ENCODE peak calls at places on chromosome 17, in five cellular contexts. One of them, this sample, is unnamed.

GRCh38 chr17:75845058-75845711 is 981 bp upstream of the UNC13D start:
- DNase-seq in IMR-90: peak
- DNase-seq in left lung: peak
- DNase-seq in fibroblast of the aortic adventitia: peak
- DNase-seq in WERI-Rb-1: peak
- DNase-seq in this sample: peak

GRCh38 chr17:47119746-47120520 is 69.2 kb downstream of the CDC27 start:
- DNase-seq in IMR-90: peak
- DNase-seq in left lung: no peak
- DNase-seq in fibroblast of the aortic adventitia: peak
- DNase-seq in WERI-Rb-1: no peak
- DNase-seq in this sample: no peak

GRCh38 chr17:48791128-48792032 is 25.6 kb downstream of the TTLL6 start:
- DNase-seq in IMR-90: peak
- DNase-seq in left lung: no peak
- DNase-seq in fibroblast of the aortic adventitia: peak
- DNase-seq in WERI-Rb-1: peak
- DNase-seq in this sample: peak

GRCh38 chr17:41553176-41553575 is 18.7 kb downstream of the KRT9 start:
- DNase-seq in IMR-90: peak
- DNase-seq in left lung: no peak
- DNase-seq in fibroblast of the aortic adventitia: peak
- DNase-seq in WERI-Rb-1: no peak
- DNase-seq in this sample: no peak

GRCh38 chr17:73820686-73821448 is 176.6 kb upstream of the SDK2 start:
- DNase-seq in IMR-90: no peak
- DNase-seq in left lung: no peak
- DNase-seq in fibroblast of the aortic adventitia: no peak
- DNase-seq in WERI-Rb-1: peak
- DNase-seq in this sample: no peak

GRCh38 chr17:51120357-51120738 is 320 bp downstream of the SPAG9 start:
- DNase-seq in IMR-90: peak
- DNase-seq in left lung: no peak
- DNase-seq in fibroblast of the aortic adventitia: no peak
- DNase-seq in WERI-Rb-1: peak
- DNase-seq in this sample: no peak

GRCh38 chr17:43020789-43021738 is 1.1 kb downstream of the VAT1 start:
- DNase-seq in IMR-90: peak
- DNase-seq in left lung: peak
- DNase-seq in fibroblast of the aortic adventitia: peak
- DNase-seq in WERI-Rb-1: peak
- DNase-seq in this sample: peak

GRCh38 chr17:40938981-40939380 is 1.5 kb upstream of the KRT23 start:
- DNase-seq in IMR-90: peak
- DNase-seq in left lung: no peak
- DNase-seq in fibroblast of the aortic adventitia: peak
- DNase-seq in WERI-Rb-1: no peak
- DNase-seq in this sample: no peak

GRCh38 chr17:40952675-40953074 is 14.1 kb downstream of the KRT39 start:
- DNase-seq in IMR-90: peak
- DNase-seq in left lung: no peak
- DNase-seq in fibroblast of the aortic adventitia: peak
- DNase-seq in WERI-Rb-1: no peak
- DNase-seq in this sample: no peak

GRCh38 chr17:50396261-50397110 is 837 bp downstream of the LRRC59 start:
- DNase-seq in IMR-90: peak
- DNase-seq in left lung: peak
- DNase-seq in fibroblast of the aortic adventitia: peak
- DNase-seq in WERI-Rb-1: no peak
- DNase-seq in this sample: peak

GRCh38 chr17:70261170-70261569 is 91.8 kb downstream of the KCNJ2 start:
- DNase-seq in IMR-90: no peak
- DNase-seq in left lung: no peak
- DNase-seq in fibroblast of the aortic adventitia: no peak
- DNase-seq in WERI-Rb-1: no peak
- DNase-seq in this sample: no peak

GRCh38 chr17:9370464-9370863 is 205.2 kb downstream of the STX8 start:
- DNase-seq in IMR-90: peak
- DNase-seq in left lung: no peak
- DNase-seq in fibroblast of the aortic adventitia: peak
- DNase-seq in WERI-Rb-1: no peak
- DNase-seq in this sample: no peak

GRCh38 chr17:40399185-40399584 is 18.5 kb downstream of the TOP2A start:
- DNase-seq in IMR-90: peak
- DNase-seq in left lung: no peak
- DNase-seq in fibroblast of the aortic adventitia: peak
- DNase-seq in WERI-Rb-1: no peak
- DNase-seq in this sample: no peak

GRCh38 chr17:3531266-3532101 is 26.1 kb downstream of the TRPV3 start:
- DNase-seq in IMR-90: no peak
- DNase-seq in left lung: no peak
- DNase-seq in fibroblast of the aortic adventitia: no peak
- DNase-seq in WERI-Rb-1: no peak
- DNase-seq in this sample: no peak

GRCh38 chr17:40727447-40728231 is 24.1 kb upstream of the KRT24 start:
- DNase-seq in IMR-90: peak
- DNase-seq in left lung: no peak
- DNase-seq in fibroblast of the aortic adventitia: peak
- DNase-seq in WERI-Rb-1: no peak
- DNase-seq in this sample: peak

GRCh38 chr17:8001976-8002645 is at the start of gene GUCY2D:
- DNase-seq in IMR-90: no peak
- DNase-seq in left lung: peak
- DNase-seq in fibroblast of the aortic adventitia: no peak
- DNase-seq in WERI-Rb-1: peak
- DNase-seq in this sample: no peak

GRCh38 chr17:41404024-41404651 is 6.7 kb upstream of the KRT31 start:
- DNase-seq in IMR-90: peak
- DNase-seq in left lung: no peak
- DNase-seq in fibroblast of the aortic adventitia: peak
- DNase-seq in WERI-Rb-1: no peak
- DNase-seq in this sample: no peak

GRCh38 chr17:21239680-21240374 is 13.4 kb downstream of the NATD1 start:
- DNase-seq in IMR-90: peak
- DNase-seq in left lung: no peak
- DNase-seq in fibroblast of the aortic adventitia: peak
- DNase-seq in WERI-Rb-1: no peak
- DNase-seq in this sample: no peak

GRCh38 chr17:2282297-2282873 is 21.2 kb downstream of the SMG6 start:
- DNase-seq in IMR-90: peak
- DNase-seq in left lung: no peak
- DNase-seq in fibroblast of the aortic adventitia: peak
- DNase-seq in WERI-Rb-1: no peak
- DNase-seq in this sample: peak

GRCh38 chr17:47730681-47731080 is 2.4 kb upstream of the TBX21 start:
- DNase-seq in IMR-90: no peak
- DNase-seq in left lung: no peak
- DNase-seq in fibroblast of the aortic adventitia: no peak
- DNase-seq in WERI-Rb-1: no peak
- DNase-seq in this sample: no peak

GRCh38 chr17:4901648-4902344 is 1.1 kb downstream of the CHRNE start:
- DNase-seq in IMR-90: no peak
- DNase-seq in left lung: peak
- DNase-seq in fibroblast of the aortic adventitia: no peak
- DNase-seq in WERI-Rb-1: no peak
- DNase-seq in this sample: peak

GRCh38 chr17:19614900-19615299 is 33.7 kb upstream of the ALDH3A2 start:
- DNase-seq in IMR-90: no peak
- DNase-seq in left lung: no peak
- DNase-seq in fibroblast of the aortic adventitia: no peak
- DNase-seq in WERI-Rb-1: no peak
- DNase-seq in this sample: no peak

GRCh38 chr17:74442670-74443515 is 11.0 kb downstream of the GPRC5C start:
- DNase-seq in IMR-90: no peak
- DNase-seq in left lung: peak
- DNase-seq in fibroblast of the aortic adventitia: peak
- DNase-seq in WERI-Rb-1: no peak
- DNase-seq in this sample: peak

GRCh38 chr17:31148205-31148604 is 53.4 kb downstream of the NF1 start:
- DNase-seq in IMR-90: peak
- DNase-seq in left lung: no peak
- DNase-seq in fibroblast of the aortic adventitia: no peak
- DNase-seq in WERI-Rb-1: no peak
- DNase-seq in this sample: no peak

GRCh38 chr17:68738044-68738443 is 136.9 kb upstream of the FAM20A start:
- DNase-seq in IMR-90: no peak
- DNase-seq in left lung: no peak
- DNase-seq in fibroblast of the aortic adventitia: peak
- DNase-seq in WERI-Rb-1: no peak
- DNase-seq in this sample: no peak

GRCh38 chr17:42979511-42980273 is at the start of gene PTGES3L:
- DNase-seq in IMR-90: peak
- DNase-seq in left lung: no peak
- DNase-seq in fibroblast of the aortic adventitia: peak
- DNase-seq in WERI-Rb-1: peak
- DNase-seq in this sample: no peak

GRCh38 chr17:50893183-50893993 is 27.2 kb upstream of the TOB1 start:
- DNase-seq in IMR-90: peak
- DNase-seq in left lung: no peak
- DNase-seq in fibroblast of the aortic adventitia: no peak
- DNase-seq in WERI-Rb-1: no peak
- DNase-seq in this sample: peak

GRCh38 chr17:7632492-7632894 is 2.6 kb downstream of the SHBG start:
- DNase-seq in IMR-90: peak
- DNase-seq in left lung: no peak
- DNase-seq in fibroblast of the aortic adventitia: peak
- DNase-seq in WERI-Rb-1: peak
- DNase-seq in this sample: no peak

GRCh38 chr17:27609606-27610303 is 21.2 kb upstream of the LGALS9 start:
- DNase-seq in IMR-90: peak
- DNase-seq in left lung: peak
- DNase-seq in fibroblast of the aortic adventitia: peak
- DNase-seq in WERI-Rb-1: peak
- DNase-seq in this sample: no peak

GRCh38 chr17:27608330-27609230 is 22.4 kb upstream of the LGALS9 start:
- DNase-seq in IMR-90: no peak
- DNase-seq in left lung: peak
- DNase-seq in fibroblast of the aortic adventitia: no peak
- DNase-seq in WERI-Rb-1: no peak
- DNase-seq in this sample: no peak

GRCh38 chr17:27607692-27608091 is 23.3 kb upstream of the LGALS9 start:
- DNase-seq in IMR-90: no peak
- DNase-seq in left lung: peak
- DNase-seq in fibroblast of the aortic adventitia: no peak
- DNase-seq in WERI-Rb-1: no peak
- DNase-seq in this sample: no peak

GRCh38 chr17:27612160-27612767 is 18.7 kb upstream of the LGALS9 start:
- DNase-seq in IMR-90: peak
- DNase-seq in left lung: no peak
- DNase-seq in fibroblast of the aortic adventitia: no peak
- DNase-seq in WERI-Rb-1: no peak
- DNase-seq in this sample: no peak

DNA sequence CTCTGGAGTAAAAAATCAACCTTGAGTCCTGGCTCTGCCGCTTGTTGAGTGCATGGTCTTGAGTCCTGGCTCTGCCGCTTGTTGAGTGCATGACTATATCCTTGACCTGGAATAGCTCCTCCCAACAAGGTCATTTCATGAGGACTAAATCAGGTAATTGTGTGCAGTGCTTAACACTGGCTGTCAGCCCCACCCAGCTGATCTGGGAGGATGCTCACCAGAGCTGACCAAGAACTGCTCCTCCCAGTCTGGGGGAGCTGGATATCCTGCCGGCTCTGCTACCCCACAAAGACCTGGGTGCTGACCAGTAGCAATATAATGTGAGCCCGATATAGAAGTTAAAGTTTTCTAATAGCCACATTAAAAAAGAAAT is 20.7 kb upstream of the LGALS9 start:
- DNase-seq in IMR-90: no peak
- DNase-seq in left lung: peak
- DNase-seq in fibroblast of the aortic adventitia: no peak
- DNase-seq in WERI-Rb-1: no peak
- DNase-seq in this sample: no peak
- H3K4me3 ChIP-seq in IMR-90: no peak
- H3K4me3 ChIP-seq in left lung: no peak
- H3K4me3 ChIP-seq in fibroblast of the aortic adventitia: no peak
- H3K4me3 ChIP-seq in WERI-Rb-1: no peak
- H3K4me3 ChIP-seq in this sample: no peak

GRCh38 chr17:53032861-53033271 is 789.9 kb upstream of the KIF2B start:
- DNase-seq in IMR-90: peak
- DNase-seq in left lung: no peak
- DNase-seq in fibroblast of the aortic adventitia: no peak
- DNase-seq in WERI-Rb-1: peak
- DNase-seq in this sample: no peak
- TF ChIP-seq CTCF in IMR-90: no peak
- TF ChIP-seq CTCF in left lung: no peak
- TF ChIP-seq CTCF in fibroblast of the aortic adventitia: no peak
- TF ChIP-seq CTCF in WERI-Rb-1: peak
- TF ChIP-seq CTCF in this sample: no peak

DNA sequence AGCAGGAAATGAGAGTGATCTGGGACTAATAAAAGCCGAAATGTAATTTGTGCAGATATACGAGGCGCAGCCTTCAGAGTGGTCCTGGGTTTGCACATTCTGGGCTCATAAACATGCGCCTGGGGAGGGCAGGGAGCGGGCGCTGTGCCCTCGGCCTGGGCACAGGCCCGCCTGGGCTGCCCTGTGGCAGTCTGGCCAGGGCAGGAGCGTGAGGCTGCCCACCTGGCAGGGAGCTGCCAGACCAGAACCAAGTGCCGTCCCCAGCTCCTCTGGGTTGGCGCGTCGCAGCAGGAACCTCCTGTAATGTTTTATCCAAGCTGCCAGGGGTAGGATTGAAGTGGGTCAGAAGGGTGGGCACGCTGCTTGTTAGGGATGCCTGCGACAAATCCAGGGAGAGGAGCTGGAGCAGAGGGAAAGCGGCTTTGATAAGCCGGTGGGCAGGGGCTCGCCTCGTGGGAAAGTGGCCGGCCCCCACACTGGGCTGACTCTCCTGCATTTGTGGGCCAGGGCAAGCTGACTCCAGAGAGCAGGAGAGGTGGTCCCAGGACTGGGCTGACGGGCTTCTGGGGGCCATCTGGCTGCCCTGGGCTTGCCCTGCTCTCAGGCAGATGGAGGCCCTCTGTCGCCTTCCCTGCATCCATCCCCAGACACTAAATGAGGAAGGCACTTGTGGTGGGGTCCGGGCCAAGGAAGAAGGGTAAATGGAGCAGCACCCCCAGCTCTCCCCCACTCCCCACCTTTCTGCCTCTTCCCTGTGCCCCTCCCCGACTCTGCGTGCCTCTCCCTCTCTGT is 45.9 kb downstream of the SREBF1 start:
- DNase-seq in IMR-90: no peak
- DNase-seq in left lung: no peak
- DNase-seq in fibroblast of the aortic adventitia: no peak
- DNase-seq in WERI-Rb-1: no peak
- DNase-seq in this sample: no peak
- H3K4me3 ChIP-seq in IMR-90: no peak
- H3K4me3 ChIP-seq in left lung: no peak
- H3K4me3 ChIP-seq in fibroblast of the aortic adventitia: no peak
- H3K4me3 ChIP-seq in WERI-Rb-1: no peak
- H3K4me3 ChIP-seq in this sample: no peak

DNA sequence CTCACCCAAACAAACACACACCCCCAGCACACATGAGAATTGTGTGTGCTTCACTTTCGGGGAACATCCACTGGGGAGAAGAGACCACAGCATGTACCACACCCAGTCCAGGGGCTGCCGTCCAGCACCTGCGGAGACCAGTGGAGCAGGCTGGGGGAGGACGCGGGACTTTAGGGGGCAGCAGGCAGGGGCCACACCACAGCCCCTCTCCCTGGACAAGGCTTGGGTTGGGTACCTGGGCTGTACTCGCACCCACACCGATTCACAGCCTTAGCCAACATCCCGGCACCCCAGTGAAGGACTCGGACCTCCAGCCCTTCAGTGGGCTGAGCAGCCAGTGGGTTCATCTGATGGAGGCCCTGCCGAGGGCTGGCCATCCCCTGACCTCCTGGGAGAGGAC is 63.3 kb downstream of the RBFOX3 start:
- DNase-seq in IMR-90: no peak
- DNase-seq in left lung: no peak
- DNase-seq in fibroblast of the aortic adventitia: no peak
- DNase-seq in WERI-Rb-1: no peak
- DNase-seq in this sample: no peak
- TF ChIP-seq CTCF in IMR-90: no peak
- TF ChIP-seq CTCF in left lung: no peak
- TF ChIP-seq CTCF in fibroblast of the aortic adventitia: no peak
- TF ChIP-seq CTCF in WERI-Rb-1: no peak
- TF ChIP-seq CTCF in this sample: no peak

This sample was measured in tibial nerve.